ENCODE peak calls at places on chromosome 18, in ten cellular contexts. One of them, this sample, is unnamed.

GRCh38 chr18:11577271-11578112 is 31.9 kb upstream of the SLC35G4 start:
- DNase-seq in ascending aorta: no peak
- DNase-seq in GM23338: no peak
- DNase-seq in GM06990: no peak
- DNase-seq in A549: no peak
- DNase-seq in GM23248: no peak
- DNase-seq in choroid plexus epithelial cell: no peak
- DNase-seq in right lobe of liver: no peak
- DNase-seq in AG04449: no peak
- DNase-seq in fibroblast of lung: no peak
- DNase-seq in this sample: no peak

GRCh38 chr18:21141678-21142422 is 30.2 kb upstream of the ROCK1 start:
- DNase-seq in AG04449: no peak
- DNase-seq in GM23338: peak
- DNase-seq in right lobe of liver: no peak
- DNase-seq in A549: no peak
- DNase-seq in GM06990: no peak
- DNase-seq in GM23248: peak
- DNase-seq in fibroblast of lung: no peak
- DNase-seq in ascending aorta: no peak
- DNase-seq in choroid plexus epithelial cell: peak
- DNase-seq in this sample: no peak

GRCh38 chr18:32469691-32470131 is 971 bp downstream of the GAREM1 start:
- DNase-seq in GM23338: no peak
- DNase-seq in fibroblast of lung: peak
- DNase-seq in GM23248: peak
- DNase-seq in GM06990: no peak
- DNase-seq in right lobe of liver: no peak
- DNase-seq in AG04449: no peak
- DNase-seq in ascending aorta: no peak
- DNase-seq in choroid plexus epithelial cell: peak
- DNase-seq in A549: no peak
- DNase-seq in this sample: peak

GRCh38 chr18:63126134-63127067 is 193.2 kb downstream of the BCL2 start:
- DNase-seq in A549: no peak
- DNase-seq in GM06990: no peak
- DNase-seq in fibroblast of lung: no peak
- DNase-seq in GM23338: no peak
- DNase-seq in GM23248: no peak
- DNase-seq in right lobe of liver: no peak
- DNase-seq in choroid plexus epithelial cell: no peak
- DNase-seq in ascending aorta: no peak
- DNase-seq in AG04449: no peak
- DNase-seq in this sample: no peak

GRCh38 chr18:56517761-56518160 is 120.6 kb downstream of the TXNL1 start:
- DNase-seq in GM06990: no peak
- DNase-seq in choroid plexus epithelial cell: no peak
- DNase-seq in fibroblast of lung: no peak
- DNase-seq in A549: no peak
- DNase-seq in GM23338: no peak
- DNase-seq in AG04449: no peak
- DNase-seq in GM23248: no peak
- DNase-seq in right lobe of liver: no peak
- DNase-seq in ascending aorta: no peak
- DNase-seq in this sample: no peak

GRCh38 chr18:36295880-36296301 is 1.6 kb upstream of the FHOD3 start:
- DNase-seq in choroid plexus epithelial cell: no peak
- DNase-seq in A549: no peak
- DNase-seq in ascending aorta: no peak
- DNase-seq in right lobe of liver: no peak
- DNase-seq in fibroblast of lung: no peak
- DNase-seq in GM23248: peak
- DNase-seq in GM06990: no peak
- DNase-seq in GM23338: peak
- DNase-seq in AG04449: no peak
- DNase-seq in this sample: no peak

GRCh38 chr18:60549338-60549960 is 176.9 kb upstream of the MC4R start:
- DNase-seq in right lobe of liver: no peak
- DNase-seq in ascending aorta: no peak
- DNase-seq in AG04449: peak
- DNase-seq in choroid plexus epithelial cell: peak
- DNase-seq in A549: peak
- DNase-seq in GM23338: peak
- DNase-seq in GM23248: peak
- DNase-seq in GM06990: peak
- DNase-seq in fibroblast of lung: peak
- DNase-seq in this sample: peak

GRCh38 chr18:46199515-46200147 is 95.4 kb downstream of the HAUS1 start:
- DNase-seq in A549: peak
- DNase-seq in fibroblast of lung: peak
- DNase-seq in right lobe of liver: no peak
- DNase-seq in choroid plexus epithelial cell: peak
- DNase-seq in GM06990: no peak
- DNase-seq in GM23338: peak
- DNase-seq in AG04449: no peak
- DNase-seq in ascending aorta: no peak
- DNase-seq in GM23248: peak
- DNase-seq in this sample: no peak

GRCh38 chr18:46407471-46408166 is 249.4 kb downstream of the LOXHD1 start:
- DNase-seq in GM23248: peak
- DNase-seq in right lobe of liver: no peak
- DNase-seq in choroid plexus epithelial cell: peak
- DNase-seq in ascending aorta: peak
- DNase-seq in AG04449: peak
- DNase-seq in GM23338: no peak
- DNase-seq in fibroblast of lung: peak
- DNase-seq in A549: no peak
- DNase-seq in GM06990: no peak
- DNase-seq in this sample: no peak

DNA sequence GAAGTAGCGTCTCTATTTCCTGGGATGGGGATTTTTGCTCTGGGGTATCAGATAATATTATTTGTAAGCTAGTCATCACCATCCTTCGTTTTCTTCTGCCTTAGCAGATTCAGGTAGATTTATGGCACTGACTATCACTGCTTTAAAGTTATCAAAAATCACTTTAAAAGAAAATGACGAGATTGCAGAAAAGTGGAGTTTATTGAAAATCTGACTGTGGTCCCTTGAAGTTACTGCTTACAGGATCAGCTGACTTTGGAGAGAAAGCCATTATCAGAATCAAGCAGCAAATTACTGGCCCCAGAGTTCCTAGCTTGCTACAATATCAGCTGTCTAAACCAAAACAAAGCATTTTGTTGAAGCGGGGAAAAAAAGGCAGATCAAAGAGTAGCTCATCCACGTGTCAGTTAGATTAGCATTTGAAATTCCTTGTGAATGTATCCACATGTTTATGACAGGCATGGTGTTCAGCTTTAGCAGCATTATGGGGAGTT is 18.5 kb downstream of the MBP start:
- DNase-seq in GM23338: no peak
- DNase-seq in choroid plexus epithelial cell: no peak
- DNase-seq in GM06990: no peak
- DNase-seq in fibroblast of lung: no peak
- DNase-seq in right lobe of liver: no peak
- DNase-seq in ascending aorta: no peak
- DNase-seq in AG04449: no peak
- DNase-seq in GM23248: no peak
- DNase-seq in A549: no peak
- DNase-seq in this sample: no peak
- H3K4me3 ChIP-seq in GM23338: no peak
- H3K4me3 ChIP-seq in choroid plexus epithelial cell: no peak
- H3K4me3 ChIP-seq in GM06990: no peak
- H3K4me3 ChIP-seq in fibroblast of lung: no peak
- H3K4me3 ChIP-seq in right lobe of liver: no peak
- H3K4me3 ChIP-seq in ascending aorta: no peak
- H3K4me3 ChIP-seq in AG04449: no peak
- H3K4me3 ChIP-seq in GM23248: peak
- H3K4me3 ChIP-seq in A549: no peak
- H3K4me3 ChIP-seq in this sample: no peak

GRCh38 chr18:67363694-67364093 is 152.8 kb downstream of the DSEL start:
- DNase-seq in GM23338: no peak
- DNase-seq in GM23248: no peak
- DNase-seq in AG04449: no peak
- DNase-seq in ascending aorta: no peak
- DNase-seq in A549: no peak
- DNase-seq in right lobe of liver: no peak
- DNase-seq in GM06990: no peak
- DNase-seq in fibroblast of lung: no peak
- DNase-seq in choroid plexus epithelial cell: no peak
- DNase-seq in this sample: no peak

GRCh38 chr18:67354692-67355091 is 161.8 kb downstream of the DSEL start:
- DNase-seq in right lobe of liver: no peak
- DNase-seq in GM23248: no peak
- DNase-seq in GM23338: no peak
- DNase-seq in choroid plexus epithelial cell: no peak
- DNase-seq in A549: no peak
- DNase-seq in fibroblast of lung: no peak
- DNase-seq in ascending aorta: no peak
- DNase-seq in AG04449: no peak
- DNase-seq in GM06990: no peak
- DNase-seq in this sample: no peak

GRCh38 chr18:67358947-67359346 is 157.6 kb downstream of the DSEL start:
- DNase-seq in ascending aorta: no peak
- DNase-seq in choroid plexus epithelial cell: no peak
- DNase-seq in GM23338: no peak
- DNase-seq in GM23248: no peak
- DNase-seq in A549: no peak
- DNase-seq in fibroblast of lung: no peak
- DNase-seq in AG04449: no peak
- DNase-seq in right lobe of liver: no peak
- DNase-seq in GM06990: no peak
- DNase-seq in this sample: no peak

GRCh38 chr18:67362906-67363305 is 153.6 kb downstream of the DSEL start:
- DNase-seq in fibroblast of lung: no peak
- DNase-seq in GM23338: no peak
- DNase-seq in right lobe of liver: no peak
- DNase-seq in GM23248: no peak
- DNase-seq in GM06990: no peak
- DNase-seq in AG04449: no peak
- DNase-seq in choroid plexus epithelial cell: no peak
- DNase-seq in A549: no peak
- DNase-seq in ascending aorta: no peak
- DNase-seq in this sample: no peak

GRCh38 chr18:67359868-67360838 is 156.4 kb downstream of the DSEL start:
- DNase-seq in GM06990: no peak
- DNase-seq in A549: peak
- DNase-seq in GM23248: peak
- DNase-seq in GM23338: no peak
- DNase-seq in fibroblast of lung: peak
- DNase-seq in AG04449: peak
- DNase-seq in choroid plexus epithelial cell: peak
- DNase-seq in ascending aorta: no peak
- DNase-seq in right lobe of liver: no peak
- DNase-seq in this sample: no peak
- H3K4me3 ChIP-seq in GM06990: no peak
- H3K4me3 ChIP-seq in A549: peak
- H3K4me3 ChIP-seq in GM23248: peak
- H3K4me3 ChIP-seq in GM23338: no peak
- H3K4me3 ChIP-seq in fibroblast of lung: peak
- H3K4me3 ChIP-seq in AG04449: peak
- H3K4me3 ChIP-seq in choroid plexus epithelial cell: peak
- H3K4me3 ChIP-seq in ascending aorta: peak
- H3K4me3 ChIP-seq in right lobe of liver: no peak
- H3K4me3 ChIP-seq in this sample: no peak

GRCh38 chr18:34025172-34025801 is 199.4 kb downstream of the NOL4 start:
- DNase-seq in ascending aorta: no peak
- DNase-seq in A549: no peak
- DNase-seq in GM06990: no peak
- DNase-seq in fibroblast of lung: no peak
- DNase-seq in right lobe of liver: no peak
- DNase-seq in GM23338: no peak
- DNase-seq in choroid plexus epithelial cell: no peak
- DNase-seq in GM23248: no peak
- DNase-seq in AG04449: no peak
- DNase-seq in this sample: no peak
- H3K4me3 ChIP-seq in ascending aorta: no peak
- H3K4me3 ChIP-seq in A549: no peak
- H3K4me3 ChIP-seq in GM06990: no peak
- H3K4me3 ChIP-seq in fibroblast of lung: no peak
- H3K4me3 ChIP-seq in right lobe of liver: no peak
- H3K4me3 ChIP-seq in GM23338: no peak
- H3K4me3 ChIP-seq in choroid plexus epithelial cell: no peak
- H3K4me3 ChIP-seq in GM23248: no peak
- H3K4me3 ChIP-seq in AG04449: no peak
- H3K4me3 ChIP-seq in this sample: no peak

GRCh38 chr18:22723741-22724140 is 209.4 kb upstream of the RBBP8 start:
- DNase-seq in right lobe of liver: no peak
- DNase-seq in GM23338: no peak
- DNase-seq in GM06990: no peak
- DNase-seq in ascending aorta: no peak
- DNase-seq in fibroblast of lung: no peak
- DNase-seq in A549: no peak
- DNase-seq in GM23248: no peak
- DNase-seq in AG04449: no peak
- DNase-seq in choroid plexus epithelial cell: no peak
- DNase-seq in this sample: no peak

GRCh38 chr18:22728016-22728415 is 205.1 kb upstream of the RBBP8 start:
- DNase-seq in choroid plexus epithelial cell: no peak
- DNase-seq in AG04449: no peak
- DNase-seq in right lobe of liver: no peak
- DNase-seq in GM06990: no peak
- DNase-seq in A549: no peak
- DNase-seq in GM23338: no peak
- DNase-seq in ascending aorta: no peak
- DNase-seq in fibroblast of lung: no peak
- DNase-seq in GM23248: no peak
- DNase-seq in this sample: no peak

GRCh38 chr18:22731398-22731797 is 201.7 kb upstream of the RBBP8 start:
- DNase-seq in fibroblast of lung: no peak
- DNase-seq in AG04449: no peak
- DNase-seq in choroid plexus epithelial cell: peak
- DNase-seq in GM23338: no peak
- DNase-seq in GM23248: no peak
- DNase-seq in A549: no peak
- DNase-seq in ascending aorta: no peak
- DNase-seq in right lobe of liver: no peak
- DNase-seq in GM06990: no peak
- DNase-seq in this sample: no peak

GRCh38 chr18:22726469-22726868 is 206.7 kb upstream of the RBBP8 start:
- DNase-seq in choroid plexus epithelial cell: no peak
- DNase-seq in GM06990: no peak
- DNase-seq in right lobe of liver: no peak
- DNase-seq in fibroblast of lung: no peak
- DNase-seq in A549: no peak
- DNase-seq in GM23248: no peak
- DNase-seq in GM23338: no peak
- DNase-seq in AG04449: no peak
- DNase-seq in ascending aorta: no peak
- DNase-seq in this sample: no peak

DNA sequence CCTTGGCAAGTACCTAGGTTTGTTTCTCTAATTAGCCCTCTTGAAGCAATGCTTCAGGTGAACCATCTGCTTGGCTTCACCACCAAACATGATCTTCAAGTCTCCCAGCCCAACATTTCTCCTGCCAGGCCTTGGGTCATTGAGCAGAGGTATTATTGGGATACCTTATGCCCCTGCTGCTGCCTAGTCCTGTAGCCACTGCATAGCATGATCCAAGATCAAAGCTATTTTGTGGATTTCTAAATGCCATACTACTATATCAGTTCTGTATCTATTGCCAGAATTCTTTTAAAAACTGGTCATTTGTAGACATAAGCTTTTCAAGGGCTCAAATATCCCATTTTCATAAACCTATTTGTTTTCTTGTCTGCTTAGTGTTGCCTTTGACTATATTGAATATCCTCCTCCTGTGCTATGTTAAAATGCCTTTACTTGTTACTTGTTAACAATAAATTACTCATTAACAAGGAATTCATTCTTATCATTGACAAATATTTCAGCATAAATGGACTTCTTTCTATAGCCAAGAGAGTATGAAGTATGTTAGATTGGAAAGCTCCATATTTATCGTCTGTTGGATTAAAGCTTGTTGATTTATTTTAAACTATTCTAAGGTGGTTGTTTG is 204.5 kb upstream of the RBBP8 start:
- DNase-seq in A549: no peak
- DNase-seq in ascending aorta: no peak
- DNase-seq in fibroblast of lung: peak
- DNase-seq in right lobe of liver: no peak
- DNase-seq in GM23248: no peak
- DNase-seq in choroid plexus epithelial cell: peak
- DNase-seq in GM23338: no peak
- DNase-seq in GM06990: no peak
- DNase-seq in AG04449: no peak
- DNase-seq in this sample: no peak
- H3K4me3 ChIP-seq in A549: no peak
- H3K4me3 ChIP-seq in ascending aorta: no peak
- H3K4me3 ChIP-seq in fibroblast of lung: no peak
- H3K4me3 ChIP-seq in right lobe of liver: no peak
- H3K4me3 ChIP-seq in GM23248: no peak
- H3K4me3 ChIP-seq in choroid plexus epithelial cell: no peak
- H3K4me3 ChIP-seq in GM23338: no peak
- H3K4me3 ChIP-seq in GM06990: no peak
- H3K4me3 ChIP-seq in AG04449: no peak
- H3K4me3 ChIP-seq in this sample: no peak